ENCODE peak calls at places on chromosomes 13 and 19, in ten cellular contexts. U is midbrain; D is NCI-H2081 treated with DMSO at 0.1 percent for 48 hours; S is erythroblast; W is stimulated activated CD4-positive, alpha-beta T cell treated with anti-CD3 and anti-CD28 coated beads, Interleukin-15, amount 100 ng/mL, for 1 hour; G is naive thymus-derived CD8-positive, alpha-beta T cell; F is stimulated activated CD8-positive, alpha-beta memory T cell treated with anti-CD3 and anti-CD28 coated beads, Interleukin-2, amount 100 ng/mL, for 1 hour; R is fibroblast of gingiva; H is ACHN; Z is activated effector memory CD4-positive, alpha-beta T cell treated with Interleukin-2 at 50 U/mL for 16 hours. B is an unnamed sample.

GRCh38 chr13:95530178-95530577 is 22.3 kb upstream of the CLDN10 start:
- DNase-seq in U (no peak), D (no peak), S (no peak), W (no peak), G (no peak), F (no peak), R (peak; percentile 50), H (no peak), Z (no peak), B (no peak)

GRCh38 chr13:25406377-25406776 is 34.6 kb downstream of the ATP8A2 start:
- DNase-seq in U (no peak), D (no peak), S (peak; percentile 44), W (no peak), G (no peak), F (no peak), R (no peak), H (peak; percentile 27), Z (no peak), B (no peak)

GRCh38 chr13:46469064-46469463 is 82.0 kb upstream of the RUBCNL start:
- DNase-seq in U (no peak), D (no peak), S (no peak), W (no peak), G (no peak), F (no peak), R (peak; percentile 84), H (no peak), Z (no peak), B (no peak)

GRCh38 chr13:51006067-51006800 is 96.6 kb downstream of the RNASEH2B start:
- DNase-seq in U (no peak), D (no peak), S (no peak), W (no peak), G (no peak), F (no peak), R (peak; percentile 30), H (no peak), Z (no peak), B (no peak)

GRCh38 chr13:40221460-40222201 is 444.8 kb downstream of the FOXO1 start:
- DNase-seq in U (no peak), D (no peak), S (no peak), W (no peak), G (peak; percentile 59), F (no peak), R (peak; percentile 87), H (no peak), Z (no peak), B (no peak)

GRCh38 chr13:113641426-113641825 is 16.6 kb downstream of the ATP4B start:
- DNase-seq in U (no peak), D (no peak), S (no peak), W (no peak), G (no peak), F (no peak), R (no peak), H (no peak), Z (no peak), B (no peak)

GRCh38 chr19:4369109-4369887 is 25.9 kb downstream of the MPND start:
- DNase-seq in U (no peak), D (no peak), S (peak; percentile 53), W (peak; percentile 35), G (peak; percentile 65), F (peak; percentile 15), R (no peak), H (peak; percentile 75), Z (peak; percentile 68), B (peak; percentile 83)

GRCh38 chr19:47323872-47324271 is 8.1 kb upstream of the C5AR2 start:
- DNase-seq in U (no peak), D (no peak), S (no peak), W (no peak), G (no peak), F (no peak), R (no peak), H (no peak), Z (no peak), B (no peak)

GRCh38 chr13:28636677-28637317 is 22.1 kb upstream of the POMP start:
- DNase-seq in U (peak; percentile 27), D (no peak), S (peak; percentile 57), W (no peak), G (peak; percentile 28), F (no peak), R (peak; percentile 65), H (peak; percentile 67), Z (no peak), B (peak; percentile 37)

GRCh38 chr13:103040006-103040405 is 26.2 kb downstream of the SLC10A2 start:
- DNase-seq in U (no peak), D (no peak), S (no peak), W (no peak), G (no peak), F (no peak), R (no peak), H (no peak), Z (no peak), B (no peak)

GRCh38 chr13:30715837-30716236 is 19.5 kb upstream of the ALOX5AP start:
- DNase-seq in U (no peak), D (no peak), S (no peak), W (no peak), G (no peak), F (no peak), R (no peak), H (no peak), Z (no peak), B (no peak)

GRCh38 chr13:24671367-24672117 is 8.7 kb upstream of the ATP12A start:
- DNase-seq in U (peak; percentile 40), D (no peak), S (peak; percentile 31), W (no peak), G (no peak), F (no peak), R (peak; percentile 90), H (peak; percentile 74), Z (no peak), B (no peak)

GRCh38 chr19:35126624-35126959 is 8.3 kb downstream of the LGI4 start:
- DNase-seq in U (peak; percentile 55), D (no peak), S (no peak), W (no peak), G (no peak), F (no peak), R (no peak), H (no peak), Z (no peak), B (no peak)

GRCh38 chr13:40933508-40933907 is 85.6 kb downstream of the ELF1 start:
- DNase-seq in U (no peak), D (no peak), S (no peak), W (no peak), G (no peak), F (no peak), R (no peak), H (no peak), Z (no peak), B (no peak)

GRCh38 chr19:30066781-30067759 is 125.0 kb downstream of the URI1 start:
- DNase-seq in U (no peak), D (no peak), S (no peak), W (no peak), G (no peak), F (no peak), R (no peak), H (no peak), Z (no peak), B (no peak)

GRCh38 chr13:76711515-76712182 is 174.6 kb downstream of the KCTD12 start:
- DNase-seq in U (peak; percentile 13), D (no peak), S (no peak), W (no peak), G (no peak), F (no peak), R (peak; percentile 97), H (peak; percentile 60), Z (no peak), B (no peak)

GRCh38 chr13:30847697-30848307 is 58.3 kb upstream of the MEDAG start:
- DNase-seq in U (no peak), D (no peak), S (no peak), W (no peak), G (no peak), F (no peak), R (peak; percentile 99), H (peak; percentile 61), Z (no peak), B (no peak)

GRCh38 chr19:55261671-55262126 is 2.9 kb upstream of the PPP6R1 start:
- DNase-seq in U (no peak), D (no peak), S (no peak), W (no peak), G (no peak), F (no peak), R (no peak), H (no peak), Z (no peak), B (no peak)

GRCh38 chr13:47179321-47179720 is 282.5 kb upstream of the HTR2A start:
- DNase-seq in U (no peak), D (no peak), S (no peak), W (no peak), G (no peak), F (no peak), R (no peak), H (no peak), Z (no peak), B (no peak)

GRCh38 chr13:71879129-71879535 is 12.1 kb upstream of the DACH1 start:
- DNase-seq in U (peak; percentile 12), D (peak; percentile 26), S (peak; percentile 50), W (no peak), G (no peak), F (no peak), R (peak; percentile 7), H (peak; percentile 41), Z (no peak), B (no peak)

GRCh38 chr19:16232127-16232526 is 34.4 kb downstream of the AP1M1 start:
- DNase-seq in U (no peak), D (no peak), S (no peak), W (no peak), G (no peak), F (no peak), R (no peak), H (no peak), Z (no peak), B (no peak)

GRCh38 chr13:87680298-87680697 is 9.1 kb downstream of the SLITRK5 start:
- DNase-seq in U (peak; percentile 3), D (peak; percentile 58), S (no peak), W (no peak), G (no peak), F (no peak), R (peak; percentile 7), H (peak; percentile 56), Z (no peak), B (no peak)

GRCh38 chr13:34913040-34913439 is 29.0 kb upstream of the NBEA start:
- DNase-seq in U (no peak), D (no peak), S (no peak), W (no peak), G (no peak), F (no peak), R (no peak), H (peak; percentile 6), Z (no peak), B (no peak)

GRCh38 chr19:41226053-41226873 is 7.2 kb downstream of the AXL start:
- DNase-seq in U (peak; percentile 43), D (no peak), S (peak; percentile 38), W (peak; percentile 20), G (peak; percentile 33), F (no peak), R (peak; percentile 89), H (peak; percentile 86), Z (peak; percentile 18), B (peak; percentile 23)

B was measured in activated T-helper 1 cell treated with anti-CD3 and anti-CD28 coated beads, Interleukin-12 subunit alpha, Interleukin-12 subunit beta, Interleukin-2, Interleukin-4 antibody, amounts not matched to agents 30 ng/mL and 10 ng/mL and 1 ng/mL, durations not matched to agents 14 hours and 24 hours and 36 hours.